ENCODE peak calls at places on chromosome 2, in ten cellular contexts. R is activated T-helper 9 cell treated with anti-CD3 and anti-CD28 coated beads, Interleukin-2, amount 50 U/mL, for 16 hours; V is CD8-positive, alpha-beta memory T cell; B is mesenteric fat pad; L is endothelial cell of umbilical vein; D is activated T-cell treated with anti-CD3 and anti-CD28 coated beads for 48 hours; E is hippocampal formation; W is activated naive CD4-positive, alpha-beta T cell; Y is GM23338; K is T1000. H is an unnamed sample.

GRCh38 chr2:25590921-25591505 is 82.4 kb downstream of the DTNB start:
- DNase-seq in L (no peak), K (no peak), B (no peak), W (no peak), E (peak; percentile 80), V (no peak), Y (no peak), R (no peak), D (no peak), H (no peak)

GRCh38 chr2:121257476-121257831 is 27.5 kb downstream of the TFCP2L1 start:
- DNase-seq in L (no peak), V (no peak), B (no peak), Y (no peak), W (no peak), R (no peak), D (no peak), K (no peak), E (no peak), H (no peak)

GRCh38 chr2:25243995-25244394 is 75.6 kb upstream of the POMC start:
- DNase-seq in V (no peak), K (no peak), D (no peak), W (no peak), L (no peak), E (no peak), R (no peak), B (no peak), Y (no peak), H (no peak)

GRCh38 chr2:9417725-9418124 is 5.6 kb downstream of the ITGB1BP1 start:
- DNase-seq in K (no peak), D (no peak), R (no peak), W (no peak), E (no peak), V (no peak), L (peak; percentile 18), Y (no peak), B (no peak), H (no peak)

GRCh38 chr2:158715352-158715751 is 79.8 kb upstream of the DAPL1 start:
- DNase-seq in V (no peak), B (no peak), Y (no peak), W (no peak), E (no peak), L (no peak), K (no peak), R (no peak), D (no peak), H (no peak)

GRCh38 chr2:171317492-171318125 is 116.2 kb downstream of the METTL8 start:
- DNase-seq in V (no peak), R (no peak), W (no peak), K (no peak), E (no peak), D (no peak), Y (no peak), B (no peak), L (no peak), H (no peak)

GRCh38 chr2:189327879-189328351 is 113.4 kb upstream of the WDR75 start:
- DNase-seq in R (no peak), L (peak; percentile 78), W (no peak), V (no peak), Y (no peak), B (no peak), E (no peak), D (no peak), K (no peak), H (no peak)

GRCh38 chr2:28436525-28437051 is 43.9 kb downstream of the FOSL2 start:
- DNase-seq in V (no peak), D (no peak), B (peak; percentile 89), Y (no peak), L (no peak), E (no peak), W (no peak), R (no peak), K (no peak), H (no peak)

H was measured in activated gamma-delta T cell treated with anti-CD3 and anti-CD28 coated beads, Interleukin-2, amount 50 U/mL, for 16 hours.